ENCODE peak calls at places on chromosomes 12 and 14, in four cellular contexts. O, T, Z and F are unnamed samples.

GRCh38 chr14:74604896-74605295 is 7.1 kb downstream of the LTBP2 start:
- DNase-seq in O (no peak), T (no peak), Z (no peak), F (no peak)

GRCh38 chr14:76152333-76152681 is 585 bp downstream of the GPATCH2L start:
- DNase-seq in O (peak), T (peak), Z (peak), F (peak)

GRCh38 chr12:25959069-25959961 is 833 bp downstream of the RASSF8 start:
- DNase-seq in O (peak), T (peak), Z (peak), F (no peak)

GRCh38 chr12:65876898-65877721 is 52.8 kb downstream of the HMGA2 start:
- DNase-seq in O (no peak), T (peak), Z (peak), F (no peak)

GRCh38 chr12:44835641-44836379 is 40.3 kb downstream of the NELL2 start:
- DNase-seq in O (no peak), T (no peak), Z (peak), F (no peak)

GRCh38 chr12:92216092-92216491 is 70.4 kb upstream of the BTG1 start:
- DNase-seq in O (no peak), T (no peak), Z (no peak), F (no peak)

GRCh38 chr12:112937741-112938719 is at the start of gene OAS3:
- DNase-seq in O (peak), T (peak), Z (peak), F (no peak)

GRCh38 chr14:54226103-54226502 is 170.7 kb upstream of the CDKN3 start:
- DNase-seq in O (no peak), T (no peak), Z (no peak), F (no peak)

GRCh38 chr14:36268957-36269734 is 51.3 kb downstream of the MBIP start:
- DNase-seq in O (no peak), T (no peak), Z (no peak), F (no peak)

GRCh38 chr14:91315844-91316267 is 71.4 kb upstream of the GPR68 start:
- DNase-seq in O (peak), T (peak), Z (peak), F (peak)

GRCh38 chr12:18430425-18431048 is 169.2 kb downstream of the PIK3C2G start:
- DNase-seq in O (no peak), T (peak), Z (peak), F (no peak)

GRCh38 chr12:116975779-116976393 is 65.1 kb downstream of the FBXW8 start:
- DNase-seq in O (no peak), T (no peak), Z (no peak), F (no peak)

GRCh38 chr12:50520808-50521207 is 16.0 kb downstream of the DIP2B start:
- DNase-seq in O (no peak), T (no peak), Z (no peak), F (no peak)

GRCh38 chr12:121872546-121873223 is 14.0 kb upstream of the HPD start:
- DNase-seq in O (no peak), T (peak), Z (peak), F (no peak)

GRCh38 chr12:6691473-6691872 is 2.3 kb upstream of the ZNF384 start:
- DNase-seq in O (no peak), T (no peak), Z (no peak), F (no peak)

GRCh38 chr12:109863961-109864712 is 16.2 kb downstream of the GLTP start:
- DNase-seq in O (no peak), T (peak), Z (peak), F (no peak)

GRCh38 chr14:101336203-101336602 is 225.1 kb upstream of the DIO3 start:
- DNase-seq in O (no peak), T (no peak), Z (no peak), F (no peak)
- H3K4me3 ChIP-seq in O (no peak), T (no peak), Z (no peak), F (no peak)

GRCh38 chr12:130286041-130286440 is 51.6 kb upstream of the PIWIL1 start:
- DNase-seq in O (no peak), T (no peak), Z (no peak), F (no peak)
- TF ChIP-seq CTCF in O (no peak), T (no peak), Z (no peak), F (peak)

DNA sequence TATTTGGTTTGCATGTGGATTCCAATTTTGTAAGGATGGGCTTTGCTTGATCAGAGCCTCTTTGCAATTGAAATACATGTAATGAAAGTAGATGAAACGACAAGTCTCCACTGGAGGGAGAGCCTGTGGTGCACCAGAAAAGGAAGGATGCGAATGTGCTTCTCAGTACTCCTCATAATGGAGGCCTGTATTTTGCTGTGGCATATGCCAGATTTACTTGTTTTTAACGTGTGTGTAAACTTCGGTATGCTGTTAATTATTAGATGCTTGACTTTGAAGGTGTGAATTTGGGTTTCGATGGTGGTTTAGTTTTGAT is 2.8 kb downstream of the DYRK2 start:
- DNase-seq in O (no peak), T (no peak), Z (no peak), F (no peak)
- H3K4me3 ChIP-seq in O (no peak), T (peak), Z (no peak), F (no peak)

GRCh38 chr14:66482873-66483272 is 3.3 kb upstream of the CCDC196 start:
- DNase-seq in O (no peak), T (no peak), Z (no peak), F (no peak)

GRCh38 chr14:66477567-66477966 is 8.6 kb upstream of the CCDC196 start:
- DNase-seq in O (no peak), T (no peak), Z (no peak), F (no peak)

GRCh38 chr14:66471584-66471983 is 14.6 kb upstream of the CCDC196 start:
- DNase-seq in O (no peak), T (no peak), Z (no peak), F (no peak)

GRCh38 chr14:66473223-66473622 is 12.9 kb upstream of the CCDC196 start:
- DNase-seq in O (no peak), T (no peak), Z (no peak), F (no peak)

GRCh38 chr14:66476964-66477363 is 9.2 kb upstream of the CCDC196 start:
- DNase-seq in O (no peak), T (no peak), Z (no peak), F (no peak)
- TF ChIP-seq CTCF in O (no peak), T (no peak), Z (peak), F (no peak)

GRCh38 chr12:51846209-51846779 is 2.2 kb downstream of the FIGNL2 start:
- DNase-seq in O (no peak), T (no peak), Z (no peak), F (no peak)

GRCh38 chr12:51848843-51849735 is 571 bp upstream of the FIGNL2 start:
- DNase-seq in O (no peak), T (no peak), Z (no peak), F (no peak)

GRCh38 chr12:51845451-51845850 is 3.1 kb downstream of the FIGNL2 start:
- DNase-seq in O (no peak), T (no peak), Z (no peak), F (no peak)

GRCh38 chr12:51847830-51848727 is at the start of gene FIGNL2:
- DNase-seq in O (no peak), T (no peak), Z (no peak), F (no peak)

GRCh38 chr12:51846911-51847829 is 1.3 kb downstream of the FIGNL2 start:
- DNase-seq in O (no peak), T (no peak), Z (peak), F (no peak)
- H3K4me3 ChIP-seq in O (no peak), T (peak), Z (peak), F (no peak)

DNA sequence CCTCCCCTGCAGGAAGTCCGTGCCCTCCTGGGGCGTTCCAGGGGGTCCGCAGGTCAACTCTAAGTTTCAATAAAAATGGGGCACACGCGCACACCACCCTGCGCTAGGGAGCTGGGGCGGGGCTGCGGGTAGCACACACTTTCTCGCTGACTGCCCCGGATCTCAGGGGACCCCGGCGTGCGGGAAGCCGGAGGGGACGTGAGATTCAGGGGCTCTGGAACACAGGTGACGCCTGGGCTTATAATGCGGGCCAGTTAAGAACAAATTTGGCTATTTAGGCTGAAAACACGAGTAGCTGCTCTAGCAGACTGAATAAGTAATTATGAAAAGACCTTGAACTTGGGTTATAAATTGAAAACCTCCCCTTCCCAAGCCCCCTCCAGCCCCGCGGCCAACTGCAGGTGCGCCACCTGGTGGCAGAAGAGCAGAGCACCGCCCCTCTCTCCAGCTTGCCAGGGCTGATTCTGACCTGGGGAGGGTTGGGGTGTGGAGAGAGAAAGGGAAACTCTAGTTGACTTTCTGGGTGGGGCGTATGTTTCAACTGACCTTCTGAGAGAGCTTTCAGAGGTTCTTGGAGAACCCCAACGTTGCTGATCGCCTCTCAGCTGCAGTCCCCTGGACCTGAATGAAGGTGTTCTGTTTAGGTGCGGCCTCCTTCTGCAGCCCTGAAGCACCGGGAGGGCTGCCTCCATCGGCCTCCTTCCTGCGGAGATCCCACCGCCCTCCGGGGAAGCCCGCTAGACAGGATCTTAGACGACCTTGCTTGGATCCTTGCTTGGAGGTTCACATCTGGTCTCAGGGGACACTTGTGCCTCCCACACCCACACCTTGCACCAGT is 118.4 kb upstream of the EVL start:
- DNase-seq in O (peak), T (peak), Z (no peak), F (no peak)
- TF ChIP-seq CTCF in O (peak), T (no peak), Z (peak), F (peak)

GRCh38 chr12:32834122-32834521 is 62.5 kb downstream of the PKP2 start:
- DNase-seq in O (no peak), T (no peak), Z (no peak), F (no peak)
- H3K4me3 ChIP-seq in O (no peak), T (no peak), Z (no peak), F (no peak)

DNA sequence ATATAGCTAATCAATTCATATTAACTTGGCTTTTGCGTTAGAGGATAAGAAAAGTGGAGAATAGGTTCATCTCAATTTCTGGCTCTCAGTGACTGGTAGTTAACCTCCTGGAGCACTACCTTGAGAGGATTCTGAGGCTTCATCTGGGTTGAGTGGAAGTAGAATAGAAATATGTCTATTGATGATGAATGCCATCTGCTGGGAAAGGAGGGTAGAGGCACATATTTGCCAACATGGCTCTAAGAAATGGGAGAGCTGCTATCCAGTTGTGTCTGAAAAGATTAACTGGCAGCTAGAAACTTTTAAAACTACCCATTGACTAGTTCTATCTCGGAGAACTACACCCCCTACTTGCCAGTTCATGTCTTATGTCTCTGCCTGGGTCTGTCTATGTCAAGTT is 530.1 kb downstream of the NRXN3 start:
- DNase-seq in O (no peak), T (no peak), Z (no peak), F (no peak)
- TF ChIP-seq CTCF in O (peak), T (no peak), Z (no peak), F (peak)